ENCODE peak calls at places on chromosome 2, in seven cellular contexts. T is B cell; N is activated B cell treated with CpG ODN at 0.5 μM for 24 hours; C is CD4-positive, alpha-beta T cell; Q is mammary epithelial cell; R is fibroblast of lung; U is AG10803. D is an unnamed sample.

GRCh38 chr2:217712431-217712830 is 290.4 kb downstream of the TNS1 start:
- DNase-seq in T (no peak), U (no peak), Q (no peak), C (no peak), R (no peak), N (no peak), D (no peak)

GRCh38 chr2:66445781-66446177 is 10.9 kb downstream of the MEIS1 start:
- DNase-seq in U (peak; percentile 47), N (no peak), C (no peak), T (no peak), R (peak; percentile 53), Q (no peak), D (peak; percentile 55)

GRCh38 chr2:142892715-142893114 is 15.3 kb downstream of the KYNU start:
- DNase-seq in R (no peak), T (peak; percentile 53), U (no peak), C (no peak), N (no peak), Q (no peak), D (no peak)

GRCh38 chr2:68124321-68124720 is 33.4 kb upstream of the PNO1 start:
- DNase-seq in Q (no peak), C (no peak), R (peak; percentile 47), U (peak; percentile 40), N (no peak), T (no peak), D (no peak)

GRCh38 chr2:162022290-162022945 is 51.6 kb downstream of the DPP4 start:
- DNase-seq in U (peak; percentile 29), C (no peak), T (no peak), Q (peak; percentile 45), N (no peak), R (peak; percentile 50), D (no peak)

GRCh38 chr2:70946832-70947442 is 11.2 kb downstream of the ATP6V1B1 start:
- DNase-seq in U (peak; percentile 52), C (peak; percentile 38), N (no peak), Q (no peak), T (peak; percentile 47), R (peak; percentile 66), D (peak; percentile 71)

GRCh38 chr2:200380833-200381542 is 74.5 kb downstream of the SPATS2L start:
- DNase-seq in Q (peak; percentile 79), C (no peak), N (no peak), R (peak; percentile 82), U (peak; percentile 77), T (no peak), D (no peak)

GRCh38 chr2:96431319-96431718 is 73.8 kb downstream of the NEURL3 start:
- DNase-seq in C (no peak), U (no peak), T (no peak), Q (no peak), R (no peak), N (no peak), D (no peak)

GRCh38 chr2:200379481-200380120 is 73.1 kb downstream of the SPATS2L start:
- DNase-seq in T (no peak), C (no peak), R (no peak), N (no peak), Q (peak; percentile 64), U (no peak), D (no peak)

GRCh38 chr2:241617431-241618154 is 19.4 kb downstream of the THAP4 start:
- DNase-seq in N (peak; percentile 20), C (no peak), U (no peak), Q (no peak), T (peak; percentile 45), R (no peak), D (peak; percentile 43)

GRCh38 chr2:240584486-240585031 is 2.0 kb upstream of the CAPN10 start:
- DNase-seq in N (peak; percentile 38), T (peak; percentile 62), U (peak; percentile 55), Q (peak; percentile 44), R (peak; percentile 20), C (no peak), D (no peak)

GRCh38 chr2:187547353-187547979 is 6.8 kb downstream of the TFPI start:
- DNase-seq in Q (peak; percentile 80), C (no peak), R (peak; percentile 97), N (no peak), U (peak; percentile 92), T (no peak), D (peak; percentile 78)

GRCh38 chr2:201546576-201546975 is 95.0 kb downstream of the STRADB start:
- DNase-seq in C (no peak), Q (no peak), U (peak; percentile 62), R (peak; percentile 22), T (no peak), N (no peak), D (no peak)

GRCh38 chr2:39620067-39620466 is 45.6 kb upstream of the TMEM178A start:
- DNase-seq in N (no peak), R (peak; percentile 89), Q (peak; percentile 79), U (peak; percentile 84), T (no peak), C (peak; percentile 3), D (peak; percentile 40)

GRCh38 chr2:40450066-40450841 is 1.6 kb downstream of the SLC8A1 start:
- DNase-seq in N (no peak), U (peak; percentile 61), Q (peak; percentile 56), T (no peak), C (no peak), R (peak; percentile 60), D (no peak)

GRCh38 chr2:207531024-207531411 is 1.3 kb downstream of the CREB1 start:
- DNase-seq in C (no peak), N (no peak), R (peak; percentile 35), Q (no peak), T (no peak), U (no peak), D (no peak)

GRCh38 chr2:102591646-102592045 is 27.7 kb upstream of the SLC9A2 start:
- DNase-seq in R (no peak), N (no peak), C (no peak), Q (no peak), T (no peak), U (no peak), D (peak; percentile 19)

GRCh38 chr2:127607399-127607908 is 38.5 kb upstream of the GPR17 start:
- DNase-seq in Q (no peak), C (no peak), N (no peak), U (no peak), R (no peak), T (peak; percentile 32), D (no peak)

GRCh38 chr2:101277111-101277510 is 24.4 kb downstream of the CNOT11 start:
- DNase-seq in U (peak; percentile 32), Q (no peak), C (no peak), N (no peak), T (no peak), R (peak; percentile 52), D (peak; percentile 26)
- TF ChIP-seq CTCF in U (peak; percentile 17), Q (no peak), C (no peak), N (no peak), T (no peak), R (peak; percentile 8), D (peak; percentile 35)

GRCh38 chr2:133139847-133140533 is 428.3 kb downstream of the NCKAP5 start:
- DNase-seq in C (no peak), Q (no peak), R (no peak), T (no peak), U (no peak), N (no peak), D (no peak)
- TF ChIP-seq CTCF in C (no peak), Q (no peak), R (no peak), T (no peak), U (no peak), N (no peak), D (no peak)

GRCh38 chr2:47041891-47042684 is 113.0 kb downstream of the STPG4 start:
- DNase-seq in U (no peak), N (no peak), Q (no peak), C (no peak), T (no peak), R (no peak), D (no peak)

GRCh38 chr2:47040662-47041061 is 114.4 kb downstream of the STPG4 start:
- DNase-seq in U (no peak), Q (no peak), R (no peak), C (no peak), T (no peak), N (no peak), D (peak; percentile 45)

GRCh38 chr2:47041065-47041464 is 114.0 kb downstream of the STPG4 start:
- DNase-seq in C (no peak), U (peak; percentile 73), Q (no peak), R (no peak), N (no peak), T (no peak), D (peak; percentile 35)

GRCh38 chr2:47043891-47044239 is 111.2 kb downstream of the STPG4 start:
- DNase-seq in N (no peak), C (no peak), Q (no peak), R (no peak), U (no peak), T (no peak), D (no peak)

GRCh38 chr2:47043142-47043890 is 111.8 kb downstream of the STPG4 start:
- DNase-seq in N (no peak), Q (peak; percentile 94), T (no peak), U (peak; percentile 96), R (peak; percentile 92), C (no peak), D (peak; percentile 69)
- TF ChIP-seq CTCF in N (no peak), Q (no peak), T (no peak), U (peak; percentile 17), R (no peak), C (no peak), D (no peak)

DNA sequence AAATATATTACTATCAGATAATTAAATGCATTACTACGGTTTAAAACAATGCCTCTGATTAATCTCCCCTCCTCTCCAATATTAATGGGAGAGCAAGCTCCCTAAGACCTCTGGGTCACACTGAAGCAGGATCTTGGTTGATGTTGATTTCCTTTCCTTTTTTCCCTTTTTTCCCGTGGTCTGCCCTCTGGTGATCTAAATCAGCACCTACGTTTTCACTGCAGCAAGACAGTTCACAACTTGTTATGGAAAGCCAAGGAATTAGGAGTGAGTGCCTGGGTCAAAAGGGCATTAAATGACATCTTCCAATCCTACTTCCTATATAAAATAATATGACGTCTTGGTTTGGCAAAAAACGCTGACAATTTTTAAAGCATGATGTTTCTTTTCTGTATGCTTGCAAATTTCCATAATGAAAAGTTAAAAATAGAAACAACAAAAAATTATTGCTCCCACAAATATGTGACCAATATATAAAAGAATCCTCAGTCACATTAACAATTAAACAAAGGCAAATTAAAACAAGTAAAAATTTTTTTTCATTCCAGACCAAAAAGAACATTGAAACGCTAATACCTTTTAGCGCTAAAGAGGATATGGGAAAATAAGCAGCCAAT is 7.9 kb upstream of the CFAP36 start:
- DNase-seq in U (peak; percentile 47), N (no peak), C (no peak), R (peak; percentile 58), Q (peak; percentile 46), T (no peak), D (peak; percentile 54)
- TF ChIP-seq CTCF in U (peak; percentile 69), N (no peak), C (no peak), R (peak; percentile 64), Q (peak; percentile 47), T (no peak), D (peak; percentile 48)